ENCODE peak calls at places on chromosomes 5 and 9, in nine cellular contexts. H is GM20000, Y is fibroblast of lung, M is stomach, V is astrocyte of the spinal cord, P is fibroblast of the aortic adventitia, X is WTC11, Q is uterus, E is GM06990. N is an unnamed sample.

GRCh38 chr9:109289186-109289585 is 31.7 kb downstream of the EPB41L4B start:
- DNase-seq in H (no peak), Y (no peak), M (no peak), V (no peak), P (no peak), X (peak), Q (no peak), E (no peak), N (no peak)

GRCh38 chr9:32590476-32590875 is 17.5 kb upstream of the NDUFB6 start:
- DNase-seq in H (no peak), Y (peak), M (no peak), V (no peak), P (no peak), X (no peak), Q (no peak), E (no peak), N (no peak)

GRCh38 chr5:155015239-155015638 is 1.7 kb downstream of the KIF4B start:
- DNase-seq in H (no peak), Y (no peak), M (no peak), V (no peak), P (no peak), X (no peak), Q (no peak), E (no peak), N (no peak)

GRCh38 chr5:142325677-142326479 is 1.1 kb upstream of the SPRY4 start:
- DNase-seq in H (no peak), Y (peak), M (peak), V (peak), P (peak), X (peak), Q (no peak), E (peak), N (peak)

GRCh38 chr9:109001275-109001676 is 12.0 kb downstream of the CTNNAL1 start:
- DNase-seq in H (no peak), Y (peak), M (no peak), V (peak), P (peak), X (no peak), Q (no peak), E (no peak), N (no peak)

GRCh38 chr5:92916036-92916435 is 665.0 kb downstream of the NR2F1-AS1 start:
- DNase-seq in H (no peak), Y (peak), M (no peak), V (peak), P (peak), X (no peak), Q (no peak), E (no peak), N (no peak)

GRCh38 chr5:57482671-57483106 is at the start of gene ACTBL2:
- DNase-seq in H (no peak), Y (peak), M (no peak), V (peak), P (peak), X (no peak), Q (no peak), E (no peak), N (no peak)

GRCh38 chr9:22921742-22922141 is 475.1 kb downstream of the DMRTA1 start:
- DNase-seq in H (no peak), Y (no peak), M (no peak), V (no peak), P (no peak), X (no peak), Q (no peak), E (no peak), N (no peak)

GRCh38 chr9:137456864-137457405 is 2.2 kb downstream of the NSMF start:
- DNase-seq in H (no peak), Y (no peak), M (no peak), V (no peak), P (no peak), X (no peak), Q (peak), E (no peak), N (no peak)

GRCh38 chr5:180799194-180799593 is 3.4 kb downstream of the MGAT1 start:
- DNase-seq in H (no peak), Y (no peak), M (peak), V (no peak), P (no peak), X (peak), Q (no peak), E (no peak), N (peak)

GRCh38 chr9:4886698-4887097 is 94.0 kb downstream of the RCL1 start:
- DNase-seq in H (peak), Y (no peak), M (no peak), V (no peak), P (no peak), X (no peak), Q (no peak), E (no peak), N (no peak)

GRCh38 chr9:97388721-97389238 is 23.1 kb upstream of the TDRD7 start:
- DNase-seq in H (peak), Y (no peak), M (no peak), V (no peak), P (no peak), X (no peak), Q (no peak), E (peak), N (no peak)

GRCh38 chr5:161804263-161804662 is 43.7 kb upstream of the GABRA1 start:
- DNase-seq in H (no peak), Y (no peak), M (no peak), V (no peak), P (no peak), X (no peak), Q (no peak), E (no peak), N (no peak)

GRCh38 chr5:141369994-141370848 is at the start of gene PCDHGB3:
- DNase-seq in H (peak), Y (peak), M (no peak), V (peak), P (peak), X (peak), Q (no peak), E (peak), N (no peak)

GRCh38 chr9:72667181-72667580 is 145.8 kb downstream of the TMC1 start:
- DNase-seq in H (no peak), Y (no peak), M (no peak), V (no peak), P (no peak), X (no peak), Q (no peak), E (no peak), N (no peak)

GRCh38 chr9:72661401-72662135 is 140.2 kb downstream of the TMC1 start:
- DNase-seq in H (no peak), Y (peak), M (no peak), V (peak), P (peak), X (no peak), Q (no peak), E (no peak), N (no peak)

GRCh38 chr9:72665421-72665820 is 144.0 kb downstream of the TMC1 start:
- DNase-seq in H (no peak), Y (peak), M (no peak), V (peak), P (peak), X (no peak), Q (no peak), E (no peak), N (no peak)
- TF ChIP-seq CTCF in H (no peak), Y (no peak), M (no peak), V (no peak), P (no peak), X (no peak), Q (no peak), E (no peak), N (no peak)

DNA sequence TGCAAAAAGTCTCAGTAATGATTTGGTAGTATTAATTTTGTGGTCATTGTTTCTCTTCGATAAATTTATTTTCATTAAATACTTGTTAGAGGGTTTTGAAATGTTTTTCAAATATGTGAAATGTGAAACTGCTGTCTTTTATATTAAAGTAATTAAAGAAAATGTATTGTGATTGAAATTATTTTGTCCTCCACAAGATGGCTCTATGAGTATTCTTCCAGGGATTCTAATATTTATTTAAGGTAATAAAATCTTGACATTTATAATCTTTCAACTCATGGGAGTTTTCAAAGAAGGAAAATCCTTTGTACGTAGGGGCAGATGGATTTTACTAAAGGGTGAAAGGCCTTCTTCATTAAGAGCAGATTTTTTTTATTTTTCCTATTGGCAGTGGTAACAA is 19.3 kb downstream of the ISOC1 start:
- DNase-seq in H (no peak), Y (no peak), M (no peak), V (no peak), P (peak), X (no peak), Q (no peak), E (no peak), N (no peak)
- TF ChIP-seq CTCF in H (no peak), Y (no peak), M (no peak), V (no peak), P (peak), X (no peak), Q (peak), E (no peak), N (no peak)

GRCh38 chr9:20551835-20552234 is 70.5 kb downstream of the MLLT3 start:
- DNase-seq in H (peak), Y (no peak), M (no peak), V (no peak), P (no peak), X (no peak), Q (no peak), E (peak), N (no peak)

GRCh38 chr9:20553750-20554149 is 68.5 kb downstream of the MLLT3 start:
- DNase-seq in H (no peak), Y (no peak), M (no peak), V (no peak), P (no peak), X (no peak), Q (no peak), E (no peak), N (no peak)

GRCh38 chr9:20551236-20551635 is 71.1 kb downstream of the MLLT3 start:
- DNase-seq in H (no peak), Y (peak), M (no peak), V (no peak), P (no peak), X (no peak), Q (no peak), E (no peak), N (no peak)

GRCh38 chr9:20550326-20550725 is 72.0 kb downstream of the MLLT3 start:
- DNase-seq in H (no peak), Y (no peak), M (no peak), V (no peak), P (no peak), X (no peak), Q (no peak), E (no peak), N (no peak)

GRCh38 chr9:20552874-20553624 is 69.2 kb downstream of the MLLT3 start:
- DNase-seq in H (no peak), Y (peak), M (no peak), V (peak), P (peak), X (no peak), Q (no peak), E (peak), N (no peak)
- TF ChIP-seq CTCF in H (no peak), Y (no peak), M (no peak), V (no peak), P (peak), X (no peak), Q (no peak), E (no peak), N (no peak)

GRCh38 chr9:29691758-29692407 is 2118.6 kb upstream of the C9orf72 start:
- DNase-seq in H (peak), Y (peak), M (no peak), V (peak), P (peak), X (peak), Q (no peak), E (no peak), N (peak)
- TF ChIP-seq CTCF in H (no peak), Y (no peak), M (no peak), V (peak), P (peak), X (no peak), Q (no peak), E (peak), N (peak)

DNA sequence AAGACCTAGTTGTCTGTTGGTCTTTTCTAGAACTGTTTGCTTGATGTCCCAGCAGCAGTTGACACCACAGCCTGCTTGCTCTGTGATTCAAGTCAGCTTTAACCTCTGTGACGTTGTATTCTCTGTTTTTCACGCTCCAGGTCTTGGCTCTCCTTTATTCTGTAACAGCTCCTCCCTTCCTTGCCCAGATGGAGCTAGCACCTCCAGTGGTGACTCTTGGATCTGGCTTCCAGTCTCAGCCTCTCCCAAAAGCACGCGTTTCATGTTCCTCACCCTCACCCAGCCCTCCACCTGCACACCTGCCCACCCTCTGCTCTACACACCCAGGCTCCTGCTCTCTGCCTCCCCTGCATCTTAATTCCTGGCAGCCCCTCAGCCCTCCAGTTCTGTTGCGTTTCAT is 50.6 kb downstream of the DMRT1 start:
- DNase-seq in H (no peak), Y (no peak), M (no peak), V (no peak), P (no peak), X (no peak), Q (no peak), E (no peak), N (no peak)
- TF ChIP-seq CTCF in H (peak), Y (no peak), M (no peak), V (peak), P (no peak), X (no peak), Q (no peak), E (peak), N (no peak)

DNA sequence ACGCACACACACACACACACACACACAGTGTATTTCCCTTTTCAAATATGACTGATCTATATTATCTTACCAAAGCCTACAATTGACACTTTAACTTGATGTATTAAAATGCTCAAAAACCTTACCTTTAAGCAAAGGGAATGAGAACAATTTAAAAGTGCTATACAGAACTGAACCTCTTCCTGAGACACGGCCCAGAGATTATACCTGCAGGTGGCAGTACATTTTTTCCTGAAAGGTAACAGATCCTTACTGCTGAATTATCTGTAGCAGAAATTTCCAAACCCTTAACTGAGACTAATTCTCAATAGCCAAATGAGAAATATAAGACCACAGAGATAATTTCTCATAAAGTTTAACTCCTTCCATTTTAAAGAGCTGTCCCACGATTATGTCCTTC is 91.1 kb downstream of the MYO10 start:
- DNase-seq in H (no peak), Y (no peak), M (no peak), V (no peak), P (no peak), X (no peak), Q (no peak), E (no peak), N (no peak)
- TF ChIP-seq CTCF in H (no peak), Y (no peak), M (no peak), V (peak), P (no peak), X (no peak), Q (no peak), E (no peak), N (no peak)